ENCODE peak calls at places on chromosomes 4 and X, in six cellular contexts. L, Y, E, F, M and A are unnamed samples.

GRCh38 chr4:57190651-57191481 is 80.7 kb upstream of the IGFBP7 start:
- DNase-seq in L (peak), Y (peak), E (no peak), F (no peak), M (peak), A (no peak)

GRCh38 chr4:74418063-74418670 is 26.8 kb upstream of the AREG start:
- DNase-seq in L (no peak), Y (no peak), E (peak), F (no peak), M (no peak), A (no peak)

GRCh38 chrX:1450381-1451161 is 2.1 kb downstream of the ASMTL start:
- DNase-seq in L (peak), Y (no peak), E (no peak), F (no peak), M (peak), A (no peak)

GRCh38 chr4:128006592-128006991 is 41.4 kb downstream of the ABHD18 start:
- DNase-seq in L (no peak), Y (no peak), E (no peak), F (no peak), M (no peak), A (no peak)

GRCh38 chr4:181259081-181259480 is 984.1 kb upstream of the TENM3 start:
- DNase-seq in L (no peak), Y (no peak), E (no peak), F (no peak), M (no peak), A (no peak)

GRCh38 chr4:5708171-5708828 is at the start of gene EVC2:
- DNase-seq in L (peak), Y (no peak), E (peak), F (peak), M (no peak), A (peak)

GRCh38 chrX:152930516-152930915 is 32.6 kb downstream of the ZNF185 start:
- DNase-seq in L (no peak), Y (no peak), E (no peak), F (peak), M (no peak), A (no peak)

GRCh38 chr4:183136880-183137279 is 37.8 kb downstream of the WWC2 start:
- DNase-seq in L (no peak), Y (no peak), E (no peak), F (no peak), M (no peak), A (no peak)

GRCh38 chr4:83490876-83491450 is 6.1 kb upstream of the ABRAXAS1 start:
- DNase-seq in L (peak), Y (peak), E (no peak), F (no peak), M (no peak), A (no peak)

GRCh38 chr4:88696620-88697019 is 1.0 kb downstream of the NAP1L5 start:
- DNase-seq in L (no peak), Y (no peak), E (no peak), F (no peak), M (no peak), A (no peak)

GRCh38 chr4:26525751-26526150 is 35.5 kb upstream of the CCKAR start:
- DNase-seq in L (no peak), Y (no peak), E (no peak), F (no peak), M (no peak), A (no peak)

GRCh38 chrX:109943092-109943739 is 59.7 kb upstream of the TMEM164 start:
- DNase-seq in L (no peak), Y (no peak), E (no peak), F (no peak), M (no peak), A (no peak)

GRCh38 chr4:76747613-76748012 is 150.3 kb downstream of the SOWAHB start:
- DNase-seq in L (no peak), Y (no peak), E (no peak), F (no peak), M (no peak), A (no peak)

GRCh38 chrX:23773601-23774175 is 9.3 kb upstream of the SAT1 start:
- DNase-seq in L (peak), Y (peak), E (no peak), F (no peak), M (no peak), A (no peak)

GRCh38 chrX:69305333-69306062 is 140.2 kb upstream of the PJA1 start:
- DNase-seq in L (no peak), Y (no peak), E (no peak), F (no peak), M (peak), A (no peak)

GRCh38 chrX:357693-358471 is 28.8 kb downstream of the PPP2R3B start:
- DNase-seq in L (no peak), Y (no peak), E (no peak), F (no peak), M (no peak), A (no peak)

GRCh38 chr4:48041535-48042137 is 25.1 kb downstream of the NIPAL1 start:
- DNase-seq in L (no peak), Y (no peak), E (no peak), F (no peak), M (no peak), A (no peak)

GRCh38 chr4:122152699-122153328 is 683 bp downstream of the BLTP1 start:
- DNase-seq in L (peak), Y (peak), E (peak), F (peak), M (peak), A (peak)

GRCh38 chr4:46886711-46887110 is 22.3 kb downstream of the COX7B2 start:
- DNase-seq in L (no peak), Y (no peak), E (no peak), F (no peak), M (no peak), A (no peak)

GRCh38 chrX:10597871-10598270 is 22.5 kb downstream of the MID1 start:
- DNase-seq in L (no peak), Y (peak), E (no peak), F (no peak), M (peak), A (no peak)
- TF ChIP-seq CTCF in L (peak), Y (peak), E (peak), F (peak), M (peak), A (no peak)

DNA sequence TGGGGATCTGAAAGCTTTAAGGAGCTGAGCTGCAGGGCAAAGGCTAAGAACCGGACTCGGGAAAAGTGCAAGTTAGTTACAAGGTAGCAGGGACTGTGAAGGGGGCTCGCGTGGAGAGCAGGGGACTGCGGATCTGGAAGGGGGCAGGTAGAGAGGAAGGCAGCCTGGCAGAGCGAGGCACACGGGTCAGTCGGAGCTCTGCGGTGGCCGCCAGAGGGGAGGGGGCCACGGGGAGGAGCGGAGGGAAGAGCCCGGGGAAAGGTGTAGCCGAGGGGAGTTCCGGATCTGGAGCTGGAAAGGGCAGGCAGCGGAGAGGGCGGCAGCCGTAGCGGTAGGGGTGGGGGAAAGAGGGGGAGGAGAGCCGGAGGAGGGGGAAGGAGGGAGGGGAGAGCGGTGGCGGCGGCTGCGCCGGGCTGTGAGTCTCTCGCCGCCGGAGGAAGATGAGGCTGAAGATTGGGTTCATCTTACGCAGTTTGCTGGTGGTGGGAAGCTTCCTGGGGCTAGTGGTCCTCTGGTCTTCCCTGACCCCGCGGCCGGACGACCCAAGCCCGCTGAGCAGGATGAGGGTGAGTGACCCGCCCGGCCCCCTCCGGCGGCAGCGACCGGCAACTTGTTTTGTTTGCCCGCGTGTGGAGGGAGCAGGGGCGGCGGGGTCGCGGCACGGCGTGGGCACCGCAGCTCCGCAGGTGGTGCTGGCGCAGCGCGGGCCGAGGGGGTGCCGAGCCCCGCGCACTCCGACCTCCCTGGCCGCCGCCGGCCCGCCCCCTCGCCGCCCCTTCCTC is at the start of gene GALNT7:
- DNase-seq in L (peak), Y (peak), E (peak), F (peak), M (peak), A (peak)
- TF ChIP-seq CTCF in L (no peak), Y (no peak), E (no peak), F (no peak), M (no peak), A (no peak)

GRCh38 chrX:133188631-133189030 is 29.5 kb downstream of the TFDP3 start:
- DNase-seq in L (no peak), Y (no peak), E (no peak), F (no peak), M (no peak), A (no peak)

GRCh38 chrX:133185938-133186337 is 32.2 kb downstream of the TFDP3 start:
- DNase-seq in L (no peak), Y (no peak), E (no peak), F (no peak), M (no peak), A (no peak)

GRCh38 chrX:133185119-133185518 is 33.0 kb downstream of the TFDP3 start:
- DNase-seq in L (no peak), Y (no peak), E (no peak), F (no peak), M (no peak), A (no peak)

GRCh38 chrX:133191739-133192039 is 26.5 kb downstream of the TFDP3 start:
- DNase-seq in L (no peak), Y (no peak), E (no peak), F (no peak), M (no peak), A (no peak)

GRCh38 chrX:133190877-133191738 is 27.0 kb downstream of the TFDP3 start:
- DNase-seq in L (no peak), Y (no peak), E (no peak), F (no peak), M (no peak), A (no peak)
- TF ChIP-seq CTCF in L (no peak), Y (no peak), E (no peak), F (no peak), M (no peak), A (no peak)

DNA sequence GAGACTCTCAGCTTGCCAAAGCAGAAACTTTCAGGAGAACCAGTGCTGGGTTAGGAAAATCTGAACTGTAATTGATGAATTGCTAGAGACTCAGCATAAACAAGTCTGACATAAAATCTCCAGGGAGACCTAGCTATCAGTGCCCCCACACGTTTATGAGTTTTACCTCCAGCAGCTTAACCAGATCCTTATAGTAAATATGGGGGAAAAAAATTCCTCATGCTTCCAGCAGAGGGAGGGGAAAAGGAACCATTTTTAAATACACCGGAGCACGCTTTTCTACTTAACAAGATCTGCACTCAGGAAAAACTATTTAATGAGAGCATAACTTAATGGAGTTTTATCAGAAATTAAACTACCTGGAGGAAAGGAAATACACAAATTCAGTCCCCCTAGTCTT is 1040.7 kb upstream of the INTU start:
- DNase-seq in L (no peak), Y (no peak), E (no peak), F (no peak), M (no peak), A (no peak)
- TF ChIP-seq CTCF in L (no peak), Y (no peak), E (no peak), F (no peak), M (peak), A (no peak)